ENCODE peak calls at places on chromosomes 5 and 9, in five cellular contexts. One of them, this sample, is unnamed.
A peak's percentile ranks its signal among the peaks of the same experiment; 100 is the strongest.

GRCh38 chr5:132759114-132760042 is 12.2 kb downstream of the CCNI2 start:
- DNase-seq in IMR-90: no peak
- DNase-seq in astrocyte of the cerebellum: no peak
- DNase-seq in GM23248: no peak
- DNase-seq in lower leg skin: peak; percentile 12
- DNase-seq in this sample: no peak

GRCh38 chr5:116308391-116308790 is 223.6 kb downstream of the COMMD10 start:
- DNase-seq in IMR-90: no peak
- DNase-seq in astrocyte of the cerebellum: no peak
- DNase-seq in GM23248: no peak
- DNase-seq in lower leg skin: no peak
- DNase-seq in this sample: no peak

GRCh38 chr5:52392321-52392720 is 395.4 kb upstream of the ITGA1 start:
- DNase-seq in IMR-90: no peak
- DNase-seq in astrocyte of the cerebellum: no peak
- DNase-seq in GM23248: no peak
- DNase-seq in lower leg skin: no peak
- DNase-seq in this sample: no peak

GRCh38 chr9:70111641-70112236 is 68.1 kb downstream of the MAMDC2 start:
- DNase-seq in IMR-90: peak; percentile 29
- DNase-seq in astrocyte of the cerebellum: no peak
- DNase-seq in GM23248: no peak
- DNase-seq in lower leg skin: no peak
- DNase-seq in this sample: no peak

GRCh38 chr5:1015545-1015944 is 6.9 kb downstream of the NKD2 start:
- DNase-seq in IMR-90: no peak
- DNase-seq in astrocyte of the cerebellum: no peak
- DNase-seq in GM23248: no peak
- DNase-seq in lower leg skin: no peak
- DNase-seq in this sample: no peak

GRCh38 chr5:18811616-18812015 is 1176.4 kb downstream of the CDH18 start:
- DNase-seq in IMR-90: no peak
- DNase-seq in astrocyte of the cerebellum: no peak
- DNase-seq in GM23248: no peak
- DNase-seq in lower leg skin: no peak
- DNase-seq in this sample: no peak

GRCh38 chr9:84296146-84296843 is 44.3 kb downstream of the SLC28A3 start:
- DNase-seq in IMR-90: peak; percentile 90
- DNase-seq in astrocyte of the cerebellum: no peak
- DNase-seq in GM23248: peak; percentile 70
- DNase-seq in lower leg skin: no peak
- DNase-seq in this sample: peak; percentile 70

GRCh38 chr5:8176101-8176693 is 307.2 kb downstream of the MTRR start:
- DNase-seq in IMR-90: peak; percentile 1
- DNase-seq in astrocyte of the cerebellum: no peak
- DNase-seq in GM23248: peak; percentile 30
- DNase-seq in lower leg skin: no peak
- DNase-seq in this sample: no peak

GRCh38 chr9:86945868-86946711 is 1.2 kb downstream of the GAS1 start:
- DNase-seq in IMR-90: peak; percentile 75
- DNase-seq in astrocyte of the cerebellum: no peak
- DNase-seq in GM23248: peak; percentile 93
- DNase-seq in lower leg skin: peak; percentile 46
- DNase-seq in this sample: peak; percentile 65

GRCh38 chr5:168434746-168435321 is 51.4 kb upstream of the RARS1 start:
- DNase-seq in IMR-90: peak; percentile 73
- DNase-seq in astrocyte of the cerebellum: no peak
- DNase-seq in GM23248: peak; percentile 73
- DNase-seq in lower leg skin: no peak
- DNase-seq in this sample: peak; percentile 19

GRCh38 chr5:135245521-135246499 is 153.2 kb downstream of the MACROH2A1 start:
- DNase-seq in IMR-90: peak; percentile 73
- DNase-seq in astrocyte of the cerebellum: no peak
- DNase-seq in GM23248: peak; percentile 85
- DNase-seq in lower leg skin: peak; percentile 15
- DNase-seq in this sample: peak; percentile 62

GRCh38 chr5:135246605-135246922 is 152.5 kb downstream of the MACROH2A1 start:
- DNase-seq in IMR-90: no peak
- DNase-seq in astrocyte of the cerebellum: no peak
- DNase-seq in GM23248: no peak
- DNase-seq in lower leg skin: no peak
- DNase-seq in this sample: no peak

GRCh38 chr5:135249658-135250057 is 149.4 kb downstream of the MACROH2A1 start:
- DNase-seq in IMR-90: peak; percentile 66
- DNase-seq in astrocyte of the cerebellum: no peak
- DNase-seq in GM23248: peak; percentile 58
- DNase-seq in lower leg skin: no peak
- DNase-seq in this sample: no peak

GRCh38 chr5:135248801-135249231 is 150.2 kb downstream of the MACROH2A1 start:
- DNase-seq in IMR-90: no peak
- DNase-seq in astrocyte of the cerebellum: no peak
- DNase-seq in GM23248: no peak
- DNase-seq in lower leg skin: peak; percentile 9
- DNase-seq in this sample: no peak

GRCh38 chr5:135246923-135247795 is 151.9 kb downstream of the MACROH2A1 start:
- DNase-seq in IMR-90: peak; percentile 98
- DNase-seq in astrocyte of the cerebellum: peak; percentile 86
- DNase-seq in GM23248: peak; percentile 98
- DNase-seq in lower leg skin: peak; percentile 12
- DNase-seq in this sample: peak; percentile 93
- H3K4me3 ChIP-seq in IMR-90: no peak overlapping the region
- H3K4me3 ChIP-seq in astrocyte of the cerebellum: no peak overlapping the region
- H3K4me3 ChIP-seq in GM23248: peak overlapping the region; percentile 3
- H3K4me3 ChIP-seq in lower leg skin: no peak overlapping the region
- H3K4me3 ChIP-seq in this sample: no peak overlapping the region

GRCh38 chr5:124742521-124742920 is 3.9 kb downstream of the ZNF608 start:
- DNase-seq in IMR-90: no peak
- DNase-seq in astrocyte of the cerebellum: no peak
- DNase-seq in GM23248: no peak
- DNase-seq in lower leg skin: no peak
- DNase-seq in this sample: no peak

GRCh38 chr5:124743534-124744169 is 2.8 kb downstream of the ZNF608 start:
- DNase-seq in IMR-90: no peak
- DNase-seq in astrocyte of the cerebellum: no peak
- DNase-seq in GM23248: peak; percentile 17
- DNase-seq in lower leg skin: no peak
- DNase-seq in this sample: peak; percentile 39

GRCh38 chr5:124740991-124741583 is 5.4 kb downstream of the ZNF608 start:
- DNase-seq in IMR-90: no peak
- DNase-seq in astrocyte of the cerebellum: peak; percentile 68
- DNase-seq in GM23248: peak; percentile 66
- DNase-seq in lower leg skin: no peak
- DNase-seq in this sample: peak; percentile 76

GRCh38 chr5:124742983-124743533 is 3.4 kb downstream of the ZNF608 start:
- DNase-seq in IMR-90: peak; percentile 88
- DNase-seq in astrocyte of the cerebellum: peak; percentile 84
- DNase-seq in GM23248: peak; percentile 85
- DNase-seq in lower leg skin: no peak
- DNase-seq in this sample: peak; percentile 92

DNA sequence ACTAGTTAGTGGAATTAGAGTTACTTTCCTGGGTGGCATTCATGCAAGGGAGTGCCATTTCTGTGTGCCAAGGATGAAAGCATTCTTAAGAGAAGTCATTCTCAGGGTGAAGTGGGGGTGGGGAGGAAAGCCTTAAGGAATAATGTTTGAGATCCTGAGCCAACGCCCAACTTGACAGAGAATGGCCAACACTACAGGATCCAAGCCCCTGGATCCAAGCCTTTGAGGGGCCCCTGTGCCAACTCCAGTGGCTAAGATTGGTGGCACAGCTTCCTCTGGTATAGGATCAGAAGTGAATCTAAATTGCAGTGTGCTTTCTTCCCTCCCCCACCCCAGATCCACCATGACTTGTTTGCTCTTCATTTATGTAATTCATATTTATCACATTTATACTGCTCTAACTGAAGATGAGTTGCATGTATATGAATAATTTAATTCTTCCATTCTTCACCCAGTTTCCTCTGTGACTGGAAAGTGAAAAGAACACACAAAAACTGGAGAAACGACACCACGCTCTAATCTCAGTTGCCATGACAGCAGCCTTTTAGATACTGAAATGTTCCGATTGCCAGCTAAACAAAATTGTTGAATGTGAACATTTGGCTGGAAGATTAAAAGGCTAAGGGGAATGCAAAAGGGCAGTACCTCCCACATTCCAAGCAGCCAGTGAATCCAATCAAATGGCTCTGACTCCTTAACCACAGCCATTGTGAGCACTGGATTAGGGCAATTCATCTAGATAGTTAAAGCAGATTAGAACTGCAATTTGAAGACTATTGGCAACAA is 4.5 kb downstream of the ZNF608 start:
- DNase-seq in IMR-90: peak; percentile 83
- DNase-seq in astrocyte of the cerebellum: peak; percentile 93
- DNase-seq in GM23248: peak; percentile 87
- DNase-seq in lower leg skin: no peak
- DNase-seq in this sample: peak; percentile 94
- H3K4me3 ChIP-seq in IMR-90: peak overlapping the region; percentile 18
- H3K4me3 ChIP-seq in astrocyte of the cerebellum: peak overlapping the region; percentile 71
- H3K4me3 ChIP-seq in GM23248: peak overlapping the region; percentile 94
- H3K4me3 ChIP-seq in lower leg skin: no peak overlapping the region
- H3K4me3 ChIP-seq in this sample: peak overlapping the region; percentile 74

DNA sequence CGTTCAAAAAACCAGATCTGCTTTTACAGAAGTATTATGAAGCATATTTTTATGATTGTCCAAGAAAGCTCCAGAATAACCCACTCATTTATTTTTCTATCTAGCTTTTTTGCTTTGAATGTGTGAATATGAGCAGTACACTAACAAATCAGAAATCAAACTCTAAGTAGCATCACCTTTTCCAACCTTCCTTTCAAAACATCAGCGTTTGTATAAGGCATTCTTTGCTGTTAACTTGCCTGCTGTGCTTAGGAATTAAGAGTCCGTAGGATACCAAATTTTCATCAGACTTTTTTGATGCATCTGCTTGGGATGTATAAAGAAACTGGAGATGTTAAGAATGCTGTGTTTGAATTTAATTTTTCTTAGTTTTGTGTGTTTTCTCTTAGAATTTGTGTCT is 3.8 kb downstream of the TLE4 start:
- DNase-seq in IMR-90: no peak
- DNase-seq in astrocyte of the cerebellum: no peak
- DNase-seq in GM23248: peak; percentile 7
- DNase-seq in lower leg skin: no peak
- DNase-seq in this sample: no peak
- H3K4me3 ChIP-seq in IMR-90: no peak overlapping the region
- H3K4me3 ChIP-seq in astrocyte of the cerebellum: peak overlapping the region; percentile 77
- H3K4me3 ChIP-seq in GM23248: peak overlapping the region; percentile 96
- H3K4me3 ChIP-seq in lower leg skin: no peak overlapping the region
- H3K4me3 ChIP-seq in this sample: peak overlapping the region; percentile 23

GRCh38 chr5:178392998-178393397 is 160.4 kb upstream of the PHYKPL start:
- DNase-seq in IMR-90: no peak
- DNase-seq in astrocyte of the cerebellum: no peak
- DNase-seq in GM23248: no peak
- DNase-seq in lower leg skin: no peak
- DNase-seq in this sample: no peak
- H3K4me3 ChIP-seq in IMR-90: no peak overlapping the region
- H3K4me3 ChIP-seq in astrocyte of the cerebellum: no peak overlapping the region
- H3K4me3 ChIP-seq in GM23248: no peak overlapping the region
- H3K4me3 ChIP-seq in lower leg skin: no peak overlapping the region
- H3K4me3 ChIP-seq in this sample: no peak overlapping the region

GRCh38 chr9:8718121-8718725 is 918.6 kb upstream of the DMAC1 start:
- DNase-seq in IMR-90: peak; percentile 65
- DNase-seq in astrocyte of the cerebellum: peak; percentile 87
- DNase-seq in GM23248: peak; percentile 1
- DNase-seq in lower leg skin: no peak
- DNase-seq in this sample: peak; percentile 86
- H3K4me3 ChIP-seq in IMR-90: no peak overlapping the region
- H3K4me3 ChIP-seq in astrocyte of the cerebellum: peak overlapping the region; percentile 8
- H3K4me3 ChIP-seq in GM23248: no peak overlapping the region
- H3K4me3 ChIP-seq in lower leg skin: no peak overlapping the region
- H3K4me3 ChIP-seq in this sample: peak overlapping the region; percentile 3

This sample was measured in astrocyte of the spinal cord.